ENCODE peak calls at places on chromosomes 6 and 20, in eight cellular contexts. One of them, this sample, is unnamed.

GRCh38 chr6:1136415-1136774 is 175.5 kb upstream of the FOXQ1 start:
- DNase-seq in tibial artery: no peak
- DNase-seq in heart right ventricle: no peak
- DNase-seq in brain microvascular endothelial cell: peak
- DNase-seq in cardiac muscle cell: no peak
- DNase-seq in CD4-positive, alpha-beta T cell: no peak
- DNase-seq in psoas muscle: no peak
- DNase-seq in epithelial cell of proximal tubule: peak
- DNase-seq in this sample: peak

GRCh38 chr20:44800398-44801046 is 9.8 kb downstream of the RIMS4 start:
- DNase-seq in cardiac muscle cell: no peak
- DNase-seq in heart right ventricle: no peak
- DNase-seq in tibial artery: no peak
- DNase-seq in brain microvascular endothelial cell: no peak
- DNase-seq in epithelial cell of proximal tubule: no peak
- DNase-seq in CD4-positive, alpha-beta T cell: no peak
- DNase-seq in psoas muscle: no peak
- DNase-seq in this sample: no peak

GRCh38 chr6:34000281-34000680 is 145.6 kb downstream of the GRM4 start:
- DNase-seq in psoas muscle: no peak
- DNase-seq in tibial artery: no peak
- DNase-seq in brain microvascular endothelial cell: no peak
- DNase-seq in heart right ventricle: no peak
- DNase-seq in epithelial cell of proximal tubule: no peak
- DNase-seq in CD4-positive, alpha-beta T cell: no peak
- DNase-seq in cardiac muscle cell: no peak
- DNase-seq in this sample: no peak

GRCh38 chr6:31383149-31383548 is 20.2 kb upstream of the MICA start:
- DNase-seq in cardiac muscle cell: no peak
- DNase-seq in CD4-positive, alpha-beta T cell: no peak
- DNase-seq in tibial artery: no peak
- DNase-seq in heart right ventricle: no peak
- DNase-seq in psoas muscle: no peak
- DNase-seq in epithelial cell of proximal tubule: no peak
- DNase-seq in brain microvascular endothelial cell: peak
- DNase-seq in this sample: no peak

GRCh38 chr20:49356676-49357075 is 78.8 kb upstream of the ZNFX1 start:
- DNase-seq in tibial artery: no peak
- DNase-seq in cardiac muscle cell: no peak
- DNase-seq in heart right ventricle: no peak
- DNase-seq in psoas muscle: peak
- DNase-seq in epithelial cell of proximal tubule: no peak
- DNase-seq in brain microvascular endothelial cell: no peak
- DNase-seq in CD4-positive, alpha-beta T cell: no peak
- DNase-seq in this sample: no peak

GRCh38 chr6:168371989-168372711 is 52.6 kb upstream of the DACT2 start:
- DNase-seq in heart right ventricle: no peak
- DNase-seq in cardiac muscle cell: no peak
- DNase-seq in brain microvascular endothelial cell: no peak
- DNase-seq in tibial artery: peak
- DNase-seq in CD4-positive, alpha-beta T cell: no peak
- DNase-seq in epithelial cell of proximal tubule: no peak
- DNase-seq in psoas muscle: no peak
- DNase-seq in this sample: no peak

GRCh38 chr6:7920425-7920824 is 9.8 kb upstream of the TXNDC5 start:
- DNase-seq in brain microvascular endothelial cell: no peak
- DNase-seq in epithelial cell of proximal tubule: no peak
- DNase-seq in psoas muscle: no peak
- DNase-seq in cardiac muscle cell: no peak
- DNase-seq in tibial artery: no peak
- DNase-seq in heart right ventricle: no peak
- DNase-seq in CD4-positive, alpha-beta T cell: no peak
- DNase-seq in this sample: no peak

GRCh38 chr6:169800668-169801395 is 49.4 kb downstream of the ERMARD start:
- DNase-seq in epithelial cell of proximal tubule: no peak
- DNase-seq in heart right ventricle: no peak
- DNase-seq in brain microvascular endothelial cell: peak
- DNase-seq in tibial artery: no peak
- DNase-seq in psoas muscle: no peak
- DNase-seq in cardiac muscle cell: peak
- DNase-seq in CD4-positive, alpha-beta T cell: no peak
- DNase-seq in this sample: no peak

GRCh38 chr6:47094351-47094925 is 52.3 kb upstream of the ADGRF1 start:
- DNase-seq in epithelial cell of proximal tubule: no peak
- DNase-seq in CD4-positive, alpha-beta T cell: no peak
- DNase-seq in cardiac muscle cell: no peak
- DNase-seq in psoas muscle: no peak
- DNase-seq in tibial artery: no peak
- DNase-seq in heart right ventricle: no peak
- DNase-seq in brain microvascular endothelial cell: no peak
- DNase-seq in this sample: no peak

GRCh38 chr20:18650224-18650623 is 62.4 kb downstream of the DTD1 start:
- DNase-seq in psoas muscle: no peak
- DNase-seq in epithelial cell of proximal tubule: no peak
- DNase-seq in heart right ventricle: no peak
- DNase-seq in CD4-positive, alpha-beta T cell: no peak
- DNase-seq in tibial artery: no peak
- DNase-seq in brain microvascular endothelial cell: no peak
- DNase-seq in cardiac muscle cell: no peak
- DNase-seq in this sample: no peak

GRCh38 chr20:62834967-62835730 is 18.3 kb downstream of the COL9A3 start:
- DNase-seq in tibial artery: no peak
- DNase-seq in CD4-positive, alpha-beta T cell: no peak
- DNase-seq in psoas muscle: no peak
- DNase-seq in brain microvascular endothelial cell: no peak
- DNase-seq in cardiac muscle cell: no peak
- DNase-seq in epithelial cell of proximal tubule: no peak
- DNase-seq in heart right ventricle: no peak
- DNase-seq in this sample: no peak

GRCh38 chr6:134577998-134578397 is 260.1 kb upstream of the SGK1 start:
- DNase-seq in brain microvascular endothelial cell: peak
- DNase-seq in heart right ventricle: no peak
- DNase-seq in tibial artery: no peak
- DNase-seq in CD4-positive, alpha-beta T cell: no peak
- DNase-seq in epithelial cell of proximal tubule: no peak
- DNase-seq in cardiac muscle cell: peak
- DNase-seq in psoas muscle: no peak
- DNase-seq in this sample: no peak

GRCh38 chr6:56246941-56247653 is at the start of gene COL21A1:
- DNase-seq in brain microvascular endothelial cell: no peak
- DNase-seq in tibial artery: peak
- DNase-seq in CD4-positive, alpha-beta T cell: no peak
- DNase-seq in cardiac muscle cell: peak
- DNase-seq in epithelial cell of proximal tubule: no peak
- DNase-seq in psoas muscle: peak
- DNase-seq in heart right ventricle: peak
- DNase-seq in this sample: no peak

DNA sequence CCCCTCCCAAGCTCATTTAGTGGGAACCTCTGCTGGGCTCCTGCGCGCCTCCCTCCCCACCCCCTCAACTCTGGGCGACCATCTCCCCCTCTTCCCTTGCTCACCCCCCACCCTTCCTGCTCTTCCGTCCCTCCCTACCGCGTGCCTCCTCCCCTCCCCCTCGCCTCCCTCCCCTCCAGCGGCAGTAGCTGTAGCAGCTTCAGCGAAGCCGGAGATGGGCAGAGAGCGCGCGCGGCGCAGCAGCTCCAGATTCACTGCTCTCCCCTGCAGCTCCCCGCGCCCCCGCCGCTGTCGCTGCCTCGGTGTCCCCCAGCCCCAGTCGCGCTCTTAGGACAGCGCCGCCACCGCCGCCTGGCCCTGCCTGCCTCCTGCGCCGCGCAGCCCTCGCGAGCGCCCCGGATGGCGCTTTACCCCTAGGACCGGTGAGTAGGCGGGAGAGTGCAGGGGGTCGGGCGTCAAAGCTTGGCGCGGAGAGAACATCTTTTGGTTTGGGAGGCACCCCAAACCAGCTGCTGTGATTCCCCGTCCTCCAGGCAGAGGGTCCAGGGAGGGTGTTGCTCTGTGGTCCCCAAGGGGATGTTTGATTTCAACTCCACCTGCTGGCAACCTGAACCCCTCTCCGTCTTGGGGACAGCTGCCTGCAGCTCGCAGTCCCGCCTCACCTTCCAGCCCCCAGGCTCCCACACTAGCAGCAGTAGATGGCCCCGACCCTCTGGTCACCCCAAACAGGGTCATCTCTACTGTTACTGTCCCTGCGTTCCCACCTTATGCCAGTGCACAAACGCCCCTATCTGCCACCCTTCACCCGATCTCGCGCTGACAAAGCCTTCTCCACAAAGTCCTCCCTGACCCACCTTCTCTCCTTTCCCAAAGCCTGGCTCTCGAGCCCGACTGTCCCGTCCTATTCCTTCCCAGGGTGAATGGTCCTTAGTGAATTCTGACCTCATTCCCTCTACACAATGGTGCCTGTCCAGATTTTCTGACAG is at the start of gene FUT9:
- DNase-seq in tibial artery: peak
- DNase-seq in epithelial cell of proximal tubule: no peak
- DNase-seq in brain microvascular endothelial cell: no peak
- DNase-seq in cardiac muscle cell: peak
- DNase-seq in heart right ventricle: no peak
- DNase-seq in CD4-positive, alpha-beta T cell: no peak
- DNase-seq in psoas muscle: peak
- DNase-seq in this sample: no peak
- TF ChIP-seq CTCF in tibial artery: no peak
- TF ChIP-seq CTCF in epithelial cell of proximal tubule: no peak
- TF ChIP-seq CTCF in brain microvascular endothelial cell: no peak
- TF ChIP-seq CTCF in cardiac muscle cell: no peak
- TF ChIP-seq CTCF in heart right ventricle: no peak
- TF ChIP-seq CTCF in CD4-positive, alpha-beta T cell: no peak
- TF ChIP-seq CTCF in psoas muscle: no peak
- TF ChIP-seq CTCF in this sample: no peak

DNA sequence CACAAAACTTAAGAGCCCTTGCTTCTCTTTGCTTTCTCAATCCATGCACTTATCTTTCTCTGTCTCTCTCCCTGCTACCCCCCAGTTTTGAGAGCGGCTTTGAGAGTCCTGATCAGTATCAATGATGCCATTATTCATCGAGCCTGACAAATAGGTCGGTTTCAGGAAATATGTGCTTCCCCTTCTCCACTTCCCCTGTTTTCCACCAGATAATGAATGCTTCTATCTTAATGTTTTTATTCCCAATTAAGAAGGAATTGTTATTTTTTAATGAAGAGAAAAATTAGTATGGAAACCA is 117.7 kb downstream of the KIF13A start:
- DNase-seq in psoas muscle: no peak
- DNase-seq in epithelial cell of proximal tubule: no peak
- DNase-seq in cardiac muscle cell: no peak
- DNase-seq in brain microvascular endothelial cell: no peak
- DNase-seq in tibial artery: no peak
- DNase-seq in heart right ventricle: no peak
- DNase-seq in CD4-positive, alpha-beta T cell: no peak
- DNase-seq in this sample: no peak
- TF ChIP-seq CTCF in psoas muscle: no peak
- TF ChIP-seq CTCF in epithelial cell of proximal tubule: no peak
- TF ChIP-seq CTCF in cardiac muscle cell: no peak
- TF ChIP-seq CTCF in brain microvascular endothelial cell: no peak
- TF ChIP-seq CTCF in tibial artery: no peak
- TF ChIP-seq CTCF in heart right ventricle: no peak
- TF ChIP-seq CTCF in CD4-positive, alpha-beta T cell: no peak
- TF ChIP-seq CTCF in this sample: no peak

GRCh38 chr6:94052754-94053153 is 633.4 kb upstream of the EPHA7 start:
- DNase-seq in tibial artery: no peak
- DNase-seq in heart right ventricle: no peak
- DNase-seq in epithelial cell of proximal tubule: no peak
- DNase-seq in CD4-positive, alpha-beta T cell: no peak
- DNase-seq in psoas muscle: no peak
- DNase-seq in cardiac muscle cell: no peak
- DNase-seq in brain microvascular endothelial cell: peak
- DNase-seq in this sample: no peak
- TF ChIP-seq CTCF in tibial artery: no peak
- TF ChIP-seq CTCF in heart right ventricle: peak
- TF ChIP-seq CTCF in epithelial cell of proximal tubule: peak
- TF ChIP-seq CTCF in CD4-positive, alpha-beta T cell: no peak
- TF ChIP-seq CTCF in psoas muscle: no peak
- TF ChIP-seq CTCF in cardiac muscle cell: no peak
- TF ChIP-seq CTCF in brain microvascular endothelial cell: peak
- TF ChIP-seq CTCF in this sample: no peak

GRCh38 chr6:155152211-155153076 is 111.4 kb upstream of the CLDN20 start:
- DNase-seq in cardiac muscle cell: no peak
- DNase-seq in brain microvascular endothelial cell: no peak
- DNase-seq in epithelial cell of proximal tubule: no peak
- DNase-seq in tibial artery: no peak
- DNase-seq in heart right ventricle: no peak
- DNase-seq in CD4-positive, alpha-beta T cell: no peak
- DNase-seq in psoas muscle: no peak
- DNase-seq in this sample: no peak
- TF ChIP-seq CTCF in cardiac muscle cell: peak
- TF ChIP-seq CTCF in brain microvascular endothelial cell: peak
- TF ChIP-seq CTCF in epithelial cell of proximal tubule: no peak
- TF ChIP-seq CTCF in tibial artery: no peak
- TF ChIP-seq CTCF in heart right ventricle: no peak
- TF ChIP-seq CTCF in CD4-positive, alpha-beta T cell: no peak
- TF ChIP-seq CTCF in psoas muscle: no peak
- TF ChIP-seq CTCF in this sample: no peak

GRCh38 chr6:83884523-83884922 is 25.0 kb downstream of the CYB5R4 start:
- DNase-seq in cardiac muscle cell: peak
- DNase-seq in brain microvascular endothelial cell: no peak
- DNase-seq in epithelial cell of proximal tubule: no peak
- DNase-seq in CD4-positive, alpha-beta T cell: no peak
- DNase-seq in tibial artery: no peak
- DNase-seq in heart right ventricle: no peak
- DNase-seq in psoas muscle: no peak
- DNase-seq in this sample: no peak
- TF ChIP-seq CTCF in cardiac muscle cell: peak
- TF ChIP-seq CTCF in brain microvascular endothelial cell: peak
- TF ChIP-seq CTCF in epithelial cell of proximal tubule: peak
- TF ChIP-seq CTCF in CD4-positive, alpha-beta T cell: peak
- TF ChIP-seq CTCF in tibial artery: peak
- TF ChIP-seq CTCF in heart right ventricle: peak
- TF ChIP-seq CTCF in psoas muscle: peak
- TF ChIP-seq CTCF in this sample: peak

GRCh38 chr6:22906091-22906549 is 336.8 kb downstream of the HDGFL1 start:
- DNase-seq in psoas muscle: no peak
- DNase-seq in heart right ventricle: no peak
- DNase-seq in CD4-positive, alpha-beta T cell: no peak
- DNase-seq in cardiac muscle cell: peak
- DNase-seq in epithelial cell of proximal tubule: no peak
- DNase-seq in tibial artery: no peak
- DNase-seq in brain microvascular endothelial cell: peak
- DNase-seq in this sample: no peak
- TF ChIP-seq CTCF in psoas muscle: peak
- TF ChIP-seq CTCF in heart right ventricle: peak
- TF ChIP-seq CTCF in CD4-positive, alpha-beta T cell: no peak
- TF ChIP-seq CTCF in cardiac muscle cell: peak
- TF ChIP-seq CTCF in epithelial cell of proximal tubule: peak
- TF ChIP-seq CTCF in tibial artery: peak
- TF ChIP-seq CTCF in brain microvascular endothelial cell: peak
- TF ChIP-seq CTCF in this sample: peak